ENCODE peak calls at places on chromosomes 2 and 18, in five cellular contexts. E is OCI-LY7, Y is fibroblast of mammary gland, G is choroid plexus epithelial cell, U is ascending aorta. F is an unnamed sample.

GRCh38 chr2:74886811-74887210 is 52.9 kb downstream of the HK2 start:
- DNase-seq in E (no peak), Y (no peak), G (no peak), U (no peak), F (peak)

GRCh38 chr2:181104512-181105121 is 124.2 kb downstream of the UBE2E3 start:
- DNase-seq in E (peak), Y (peak), G (peak), U (no peak), F (peak)

GRCh38 chr2:14633031-14633430 is 514 bp downstream of the LRATD1 start:
- DNase-seq in E (no peak), Y (no peak), G (no peak), U (no peak), F (no peak)

GRCh38 chr2:105517814-105518705 is 119.2 kb upstream of the FHL2 start:
- DNase-seq in E (no peak), Y (peak), G (peak), U (no peak), F (no peak)

GRCh38 chr18:13051950-13052349 is 60.8 kb downstream of the CEP192 start:
- DNase-seq in E (peak), Y (no peak), G (no peak), U (no peak), F (no peak)

GRCh38 chr18:77123313-77124231 is 9.0 kb downstream of the MBP start:
- DNase-seq in E (no peak), Y (no peak), G (no peak), U (no peak), F (peak)

GRCh38 chr2:189782221-189782671 is 1.9 kb downstream of the ORMDL1 start:
- DNase-seq in E (no peak), Y (peak), G (peak), U (no peak), F (peak)

GRCh38 chr2:127577208-127577475 is 41.7 kb downstream of the MYO7B start:
- DNase-seq in E (no peak), Y (no peak), G (no peak), U (no peak), F (no peak)

GRCh38 chr18:57627488-57627887 is 5.9 kb upstream of the NARS1 start:
- DNase-seq in E (no peak), Y (no peak), G (peak), U (no peak), F (no peak)

GRCh38 chr2:233811732-233812131 is 33.6 kb downstream of the MROH2A start:
- DNase-seq in E (no peak), Y (no peak), G (no peak), U (no peak), F (no peak)

GRCh38 chr18:76984193-76985155 is 148.1 kb downstream of the MBP start:
- DNase-seq in E (no peak), Y (no peak), G (no peak), U (no peak), F (no peak)

GRCh38 chr2:19611491-19612332 is 253.3 kb upstream of the OSR1 start:
- DNase-seq in E (no peak), Y (peak), G (peak), U (no peak), F (no peak)

GRCh38 chr2:61993422-61994024 is 88.0 kb downstream of the COMMD1 start:
- DNase-seq in E (peak), Y (peak), G (peak), U (no peak), F (peak)

GRCh38 chr18:7608174-7608550 is 41.0 kb downstream of the PTPRM start:
- DNase-seq in E (no peak), Y (no peak), G (peak), U (no peak), F (no peak)

GRCh38 chr18:3297025-3297984 is 35.4 kb downstream of the MYL12B start:
- DNase-seq in E (peak), Y (peak), G (peak), U (peak), F (peak)

GRCh38 chr18:74477771-74478170 is 18.4 kb upstream of the CNDP2 start:
- DNase-seq in E (no peak), Y (peak), G (no peak), U (no peak), F (no peak)

GRCh38 chr2:43754180-43754579 is 19.7 kb upstream of the DYNC2LI1 start:
- DNase-seq in E (no peak), Y (no peak), G (no peak), U (no peak), F (no peak)

GRCh38 chr2:31255911-31256571 is 22.1 kb downstream of the EHD3 start:
- DNase-seq in E (peak), Y (no peak), G (no peak), U (no peak), F (peak)

GRCh38 chr18:58892536-58892935 is 27.9 kb downstream of the ZNF532 start:
- DNase-seq in E (no peak), Y (no peak), G (no peak), U (no peak), F (no peak)

GRCh38 chr2:240507778-240508251 is 50.0 kb downstream of the ANKMY1 start:
- DNase-seq in E (no peak), Y (no peak), G (no peak), U (no peak), F (no peak)

GRCh38 chr2:240638517-240639160 is 13.4 kb downstream of the GPR35 start:
- DNase-seq in E (no peak), Y (peak), G (no peak), U (no peak), F (no peak)

GRCh38 chr18:8217041-8217564 is 392.1 kb upstream of the RAB12 start:
- DNase-seq in E (no peak), Y (no peak), G (peak), U (no peak), F (no peak)

GRCh38 chr2:38875227-38875575 is 533 bp downstream of the DHX57 start:
- DNase-seq in E (no peak), Y (peak), G (no peak), U (no peak), F (no peak)

GRCh38 chr2:196459539-196459938 is 180.0 kb upstream of the CCDC150 start:
- DNase-seq in E (no peak), Y (no peak), G (peak), U (no peak), F (peak)

GRCh38 chr2:202036601-202037037 is 3.0 kb downstream of the FZD7 start:
- DNase-seq in E (no peak), Y (peak), G (peak), U (no peak), F (no peak)

GRCh38 chr2:159591221-159591620 is 25.1 kb downstream of the BAZ2B start:
- DNase-seq in E (no peak), Y (no peak), G (no peak), U (no peak), F (no peak)

GRCh38 chr2:32963941-32964340 is 17.2 kb downstream of the LTBP1 start:
- DNase-seq in E (no peak), Y (peak), G (peak), U (no peak), F (no peak)

GRCh38 chr2:85062565-85062964 is 70.6 kb upstream of the TCF7L1 start:
- DNase-seq in E (no peak), Y (peak), G (no peak), U (no peak), F (no peak)

GRCh38 chr2:165667375-165667774 is 126.7 kb downstream of the GALNT3 start:
- DNase-seq in E (no peak), Y (no peak), G (no peak), U (no peak), F (no peak)

DNA sequence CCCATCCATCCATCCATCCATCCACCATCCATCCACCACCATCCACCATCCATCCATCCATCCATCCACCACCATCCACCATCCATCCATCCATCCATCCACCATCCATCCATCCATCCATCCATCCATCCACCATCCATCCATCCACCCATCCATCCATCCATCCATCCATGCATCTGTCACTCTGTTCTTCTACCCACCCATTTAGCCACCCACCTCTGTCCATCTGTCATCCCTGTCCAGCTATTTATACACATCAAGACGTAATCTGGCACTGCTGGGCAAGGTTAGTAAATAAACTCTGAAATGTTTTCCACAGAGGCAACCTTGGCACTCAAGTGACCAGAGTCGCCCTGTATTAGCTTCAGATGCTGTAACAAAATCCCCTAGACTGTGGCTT is 120.9 kb downstream of the RTP5 start:
- DNase-seq in E (no peak), Y (no peak), G (no peak), U (no peak), F (no peak)
- TF ChIP-seq CTCF in E (no peak), Y (no peak), G (no peak), U (no peak), F (no peak)

DNA sequence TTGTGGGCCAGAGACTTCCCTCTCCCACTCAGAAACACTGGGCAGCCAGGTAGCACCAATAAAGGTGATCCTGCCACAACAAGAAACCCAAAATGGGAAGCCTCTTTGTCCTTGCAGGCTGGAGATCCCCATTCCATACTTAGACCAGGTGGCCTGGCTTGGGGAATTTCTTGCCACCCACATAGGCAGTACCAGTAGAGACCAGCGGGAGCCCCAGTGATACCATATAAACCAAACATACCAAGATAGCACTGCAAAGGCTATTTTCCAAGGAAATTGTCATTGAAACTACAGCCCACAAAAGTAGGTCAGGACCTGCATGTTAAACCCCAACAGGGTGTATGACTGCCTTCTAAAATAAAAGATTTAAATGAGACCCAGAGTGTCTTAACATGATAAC is 171.6 kb downstream of the DIS3L2 start:
- DNase-seq in E (no peak), Y (no peak), G (peak), U (no peak), F (peak)
- TF ChIP-seq CTCF in E (peak), Y (peak), G (peak), U (no peak), F (no peak)

GRCh38 chr2:106638043-106638442 is 150.9 kb downstream of the CD8B2 start:
- DNase-seq in E (peak), Y (peak), G (peak), U (no peak), F (no peak)
- TF ChIP-seq CTCF in E (peak), Y (peak), G (peak), U (peak), F (peak)

GRCh38 chr2:220533485-220533884 is 906.1 kb downstream of the SLC4A3 start:
- DNase-seq in E (no peak), Y (peak), G (peak), U (no peak), F (peak)
- TF ChIP-seq CTCF in E (peak), Y (peak), G (peak), U (no peak), F (peak)

DNA sequence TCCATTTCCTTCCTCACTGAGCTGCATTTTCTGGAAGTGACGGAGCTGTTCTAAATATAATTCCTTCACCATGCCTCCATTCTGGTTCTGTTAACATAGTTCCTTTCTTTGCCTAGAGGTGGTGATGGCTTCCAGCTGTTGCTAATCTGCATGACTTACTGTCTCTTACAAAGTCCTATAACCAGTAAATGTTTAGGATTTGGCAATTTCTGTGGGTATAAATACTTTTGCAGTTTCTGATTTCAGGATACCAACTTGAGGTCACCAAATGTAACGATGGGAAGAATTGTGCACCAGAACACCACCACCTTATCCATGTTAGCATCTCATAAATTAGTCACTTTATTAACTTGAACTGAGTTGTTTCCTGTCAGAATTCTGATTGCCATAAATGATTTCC is 101.8 kb upstream of the FN1 start:
- DNase-seq in E (no peak), Y (peak), G (peak), U (no peak), F (no peak)
- TF ChIP-seq CTCF in E (no peak), Y (no peak), G (peak), U (no peak), F (no peak)

DNA sequence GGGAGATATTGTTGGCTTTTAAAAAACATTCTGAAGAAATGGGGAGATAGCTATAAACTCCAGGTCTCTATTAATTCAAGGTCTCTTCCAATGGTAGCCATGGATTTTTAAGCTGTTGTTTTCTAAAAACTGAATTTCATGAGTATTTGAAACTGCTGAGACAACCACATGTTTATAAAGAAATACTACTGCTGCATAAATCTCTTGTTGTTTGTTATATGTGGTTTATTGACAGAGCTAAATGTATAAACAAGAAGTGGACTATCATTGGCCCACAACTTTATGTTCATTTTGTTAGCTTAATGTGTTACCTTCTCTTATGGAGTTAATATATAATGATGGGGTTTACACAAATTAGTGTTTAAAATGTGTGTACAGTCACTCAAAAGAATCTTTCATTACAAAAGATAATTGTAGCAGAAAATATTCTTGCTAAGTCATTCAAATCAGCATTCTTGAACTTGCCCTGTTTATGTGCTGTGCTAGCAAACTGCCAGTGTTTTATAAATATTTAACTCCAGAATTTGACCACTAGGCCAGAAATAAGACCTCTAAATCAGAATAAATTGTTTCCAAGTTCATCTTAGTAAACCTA is 242.1 kb downstream of the TMX3 start:
- DNase-seq in E (no peak), Y (no peak), G (no peak), U (no peak), F (no peak)
- TF ChIP-seq CTCF in E (no peak), Y (no peak), G (no peak), U (no peak), F (no peak)

DNA sequence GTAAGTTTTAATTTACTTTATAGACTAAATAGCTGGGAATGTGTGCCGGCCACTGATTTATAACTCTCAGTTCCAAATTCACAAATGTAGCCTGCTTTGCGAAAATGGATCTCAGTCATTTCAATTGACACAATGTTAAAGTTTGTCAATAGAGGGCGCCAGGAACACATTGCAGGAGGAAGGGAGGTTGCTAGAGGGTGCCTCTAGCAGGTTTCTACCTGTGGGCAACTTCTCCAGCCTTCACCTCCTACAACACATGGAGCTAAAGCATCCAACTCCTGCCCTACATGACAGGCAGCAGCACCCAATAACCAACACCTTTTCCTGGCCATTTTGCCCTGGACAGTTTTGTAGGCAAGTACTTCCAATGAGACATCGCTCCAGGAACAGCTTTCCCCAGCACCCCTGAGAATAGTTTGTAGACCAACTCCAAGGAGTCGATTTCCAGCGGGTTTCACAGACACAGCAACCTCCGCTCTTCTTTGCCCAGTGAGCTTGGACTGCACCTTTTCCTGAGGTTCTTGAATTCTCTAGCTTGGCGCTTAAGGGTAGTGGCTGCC is 784.8 kb upstream of the CDH2 start:
- DNase-seq in E (peak), Y (peak), G (peak), U (no peak), F (peak)
- TF ChIP-seq CTCF in E (peak), Y (peak), G (peak), U (peak), F (peak)

DNA sequence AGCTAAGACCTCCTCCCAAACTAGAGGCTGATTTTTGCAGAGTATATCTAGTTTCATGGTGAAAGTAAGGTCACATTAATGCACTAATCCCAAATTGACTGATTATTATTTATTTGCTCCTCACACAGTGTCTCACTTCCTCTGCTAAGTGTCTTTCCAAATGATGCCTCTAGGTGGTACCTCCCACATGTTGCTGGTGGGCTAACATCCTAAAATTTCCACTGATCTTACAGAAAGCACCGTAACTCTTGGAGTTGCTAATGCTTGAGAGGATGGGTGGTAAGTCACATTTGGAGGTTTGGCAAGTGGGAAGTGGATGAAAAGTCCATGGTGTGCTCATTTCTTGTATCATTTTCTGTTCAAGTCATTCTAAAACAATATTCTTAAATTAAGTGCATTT is 428.7 kb upstream of the GYPC start:
- DNase-seq in E (no peak), Y (no peak), G (peak), U (no peak), F (no peak)
- TF ChIP-seq CTCF in E (peak), Y (no peak), G (no peak), U (no peak), F (peak)

DNA sequence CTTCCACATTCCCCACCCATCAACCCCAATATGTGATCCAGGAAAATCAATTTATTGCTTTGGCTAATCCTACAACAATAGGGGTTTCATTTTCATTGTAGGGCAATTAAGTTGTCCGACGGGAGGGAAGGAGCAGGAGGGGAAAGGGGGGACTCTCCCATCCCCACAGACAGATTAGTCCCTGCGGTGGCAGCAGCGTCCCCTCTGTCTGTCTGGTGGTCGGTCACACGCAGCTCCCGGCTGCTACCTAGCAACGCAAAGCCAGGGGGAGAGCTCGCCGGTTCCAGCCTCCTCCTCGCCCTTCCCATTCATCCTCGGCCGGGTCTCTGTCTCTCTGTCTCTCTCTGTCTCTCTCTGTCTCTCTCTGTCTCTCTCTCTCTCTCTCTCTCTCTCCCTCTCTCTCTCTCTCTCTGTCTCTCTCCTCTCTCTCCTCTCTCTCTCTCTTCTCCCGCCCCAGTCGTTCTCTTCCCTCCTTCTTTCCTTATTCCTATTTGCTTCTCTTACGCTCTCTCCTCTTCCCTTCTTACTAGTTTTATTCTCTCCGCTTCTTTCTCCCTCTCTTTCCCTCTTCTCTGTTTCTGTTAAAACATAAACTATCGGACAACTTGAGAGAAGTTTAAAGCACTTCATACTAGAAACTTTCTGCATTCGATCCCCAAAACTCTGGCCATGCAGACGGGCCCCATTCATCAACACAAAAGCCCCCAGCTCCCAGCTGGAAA is 1.2 kb downstream of the LRP2 start:
- DNase-seq in E (no peak), Y (no peak), G (no peak), U (no peak), F (no peak)
- TF ChIP-seq CTCF in E (no peak), Y (no peak), G (no peak), U (no peak), F (no peak)

F was measured in GM12865.